ENCODE peak calls at places on chromosomes 4 and X, in ten cellular contexts. Y is M059J, R is HFF-Myc, L is KG1, B is MG63, W is testis, F is cardiac muscle cell, V is T-cell, P is NCI-H2081, Z is MCF 10A. S is an unnamed sample.

GRCh38 chrX:115894087-115894486 is 276.5 kb upstream of the AGTR2 start:
- DNase-seq in V (no peak), W (no peak), Y (peak; percentile 56), B (no peak), L (no peak), R (no peak), Z (peak; percentile 43), F (no peak), P (peak; percentile 37), S (peak; percentile 27)

GRCh38 chr4:182169987-182170386 is 73.2 kb upstream of the TENM3 start:
- DNase-seq in L (no peak), Y (no peak), R (no peak), V (no peak), P (no peak), F (no peak), B (no peak), Z (no peak), W (no peak), S (no peak)

GRCh38 chrX:71282514-71283408 is 674 bp upstream of the NONO start:
- DNase-seq in F (no peak), R (peak; percentile 17), B (no peak), V (peak; percentile 12), Z (no peak), P (peak; percentile 27), L (no peak), W (peak; percentile 15), Y (peak; percentile 87), S (peak; percentile 73)

GRCh38 chr4:116952530-116953108 is 132.8 kb downstream of the TRAM1L1 start:
- DNase-seq in Z (no peak), W (no peak), B (no peak), R (no peak), L (no peak), P (no peak), V (no peak), F (no peak), Y (no peak), S (no peak)

GRCh38 chrX:45320191-45320590 is 119.5 kb upstream of the DIPK2B start:
- DNase-seq in V (no peak), P (no peak), W (no peak), B (no peak), R (no peak), L (no peak), F (no peak), Z (no peak), Y (no peak), S (no peak)

GRCh38 chr4:114562176-114562904 is 36.3 kb upstream of the UGT8 start:
- DNase-seq in W (no peak), R (no peak), V (no peak), L (no peak), F (no peak), Z (no peak), P (no peak), B (no peak), Y (no peak), S (no peak)

GRCh38 chrX:147565239-147565638 is 346.5 kb upstream of the FMR1 start:
- DNase-seq in L (no peak), Y (peak; percentile 14), V (no peak), B (no peak), Z (peak; percentile 30), R (no peak), F (no peak), W (no peak), P (no peak), S (no peak)

GRCh38 chrX:153353416-153353815 is 19.5 kb downstream of the ZNF275 start:
- DNase-seq in R (no peak), Z (no peak), B (no peak), Y (no peak), L (no peak), V (no peak), P (no peak), F (no peak), W (no peak), S (no peak)

GRCh38 chr4:25865586-25865985 is 2.8 kb upstream of the SEL1L3 start:
- DNase-seq in V (no peak), B (peak; percentile 15), W (no peak), L (no peak), R (no peak), Y (peak; percentile 67), P (no peak), F (no peak), Z (peak; percentile 96), S (peak; percentile 93)

GRCh38 chr4:113961322-113961698 is 18.1 kb downstream of the ARSJ start:
- DNase-seq in L (no peak), F (no peak), B (no peak), Y (peak; percentile 71), V (no peak), R (no peak), Z (peak; percentile 79), W (no peak), P (peak; percentile 8), S (peak; percentile 86)

GRCh38 chr4:88907478-88907877 is 149.5 kb downstream of the FAM13A start:
- DNase-seq in Z (no peak), B (no peak), F (no peak), L (no peak), Y (no peak), V (no peak), R (no peak), P (no peak), W (no peak), S (no peak)

GRCh38 chrX:17737707-17738001 is 361 bp downstream of the SCML1 start:
- DNase-seq in V (no peak), Z (no peak), R (no peak), Y (no peak), F (no peak), B (no peak), L (no peak), W (no peak), P (no peak), S (no peak)

GRCh38 chrX:97057349-97057909 is 173.7 kb downstream of the RPA4 start:
- DNase-seq in L (no peak), Y (peak; percentile 1), F (peak; percentile 39), B (no peak), Z (no peak), V (no peak), P (peak; percentile 16), W (no peak), R (no peak), S (peak; percentile 10)

GRCh38 chr4:74531952-74532794 is 87.2 kb downstream of the AREG start:
- DNase-seq in P (no peak), R (no peak), W (peak; percentile 33), V (no peak), L (peak; percentile 31), F (peak; percentile 29), Y (peak; percentile 81), B (peak; percentile 3), Z (peak; percentile 91), S (peak; percentile 91)

GRCh38 chr4:186725422-186726149 is 1.9 kb upstream of the FAT1 start:
- DNase-seq in W (peak; percentile 90), Z (peak; percentile 83), L (no peak), V (no peak), R (no peak), Y (peak; percentile 73), B (peak; percentile 71), P (peak; percentile 36), F (peak; percentile 79), S (peak; percentile 56)

GRCh38 chr4:176760468-176760867 is 32.3 kb downstream of the VEGFC start:
- DNase-seq in R (no peak), P (no peak), V (no peak), B (no peak), Y (no peak), F (no peak), W (no peak), Z (no peak), L (no peak), S (no peak)

GRCh38 chr4:182883351-182883750 is 33.8 kb downstream of the DCTD start:
- DNase-seq in B (no peak), W (no peak), F (no peak), Z (no peak), Y (no peak), R (no peak), P (no peak), V (no peak), L (no peak), S (no peak)

GRCh38 chrX:3712080-3712869 is 1.2 kb downstream of the PRKX start:
- DNase-seq in W (peak; percentile 42), L (no peak), F (peak; percentile 18), Z (peak; percentile 47), P (no peak), R (no peak), Y (no peak), V (no peak), B (peak; percentile 22), S (no peak)

GRCh38 chrX:43224496-43224895 is 431.6 kb upstream of the MAOA start:
- DNase-seq in V (no peak), W (no peak), L (no peak), B (no peak), R (no peak), P (no peak), Z (peak; percentile 26), Y (no peak), F (no peak), S (peak; percentile 30)

GRCh38 chr4:72031868-72032619 is at the start of gene NPFFR2:
- DNase-seq in L (no peak), B (peak; percentile 52), R (no peak), W (peak; percentile 27), V (no peak), P (no peak), Y (no peak), F (peak; percentile 91), Z (no peak), S (peak; percentile 33)

GRCh38 chrX:118847676-118848075 is 24.1 kb downstream of the ZCCHC12 start:
- DNase-seq in L (peak; percentile 8), W (no peak), F (peak; percentile 61), Z (peak; percentile 68), V (no peak), R (peak; percentile 6), P (peak; percentile 89), Y (peak; percentile 71), B (no peak), S (peak; percentile 52)

GRCh38 chr4:17688011-17688441 is 73.6 kb downstream of the MED28 start:
- DNase-seq in B (no peak), P (no peak), F (no peak), Y (peak; percentile 72), W (no peak), L (no peak), Z (no peak), R (no peak), V (no peak), S (no peak)

GRCh38 chrX:68648960-68649359 is 1.5 kb downstream of the STARD8 start:
- DNase-seq in Y (peak; percentile 82), F (peak; percentile 39), W (no peak), R (no peak), B (no peak), P (no peak), L (no peak), Z (peak; percentile 23), V (no peak), S (peak; percentile 35)

S was measured in renal cortical epithelial cell.